ENCODE peak calls at places on chromosomes 5 and 9, in ten cellular contexts. M is dorsolateral prefrontal cortex; Q is neural progenitor cell; X is foreskin fibroblast; G is effector memory CD4-positive, alpha-beta T cell; P is coronary artery; I is thyroid gland; F is endothelial cell of umbilical vein; O is IMR-90; B is heart left ventricle. S is an unnamed sample.

GRCh38 chr5:167582263-167582662 is 709.2 kb upstream of the WWC1 start:
- DNase-seq in M (no peak), Q (no peak), X (peak), G (no peak), P (no peak), I (no peak), F (no peak), O (peak), B (no peak), S (no peak)

GRCh38 chr9:133589454-133590227 is 19.5 kb downstream of the FAM163B start:
- DNase-seq in M (no peak), Q (peak), X (no peak), G (peak), P (no peak), I (no peak), F (no peak), O (no peak), B (peak), S (no peak)

GRCh38 chr9:8186553-8186952 is 387.0 kb upstream of the DMAC1 start:
- DNase-seq in M (no peak), Q (no peak), X (no peak), G (no peak), P (no peak), I (no peak), F (no peak), O (no peak), B (no peak), S (no peak)

GRCh38 chr9:108634669-108635462 is 220.9 kb downstream of the ACTL7B start:
- DNase-seq in M (no peak), Q (no peak), X (no peak), G (no peak), P (no peak), I (no peak), F (no peak), O (no peak), B (no peak), S (no peak)

GRCh38 chr5:172793577-172794488 is 22.8 kb upstream of the DUSP1 start:
- DNase-seq in M (no peak), Q (no peak), X (peak), G (no peak), P (no peak), I (no peak), F (no peak), O (peak), B (no peak), S (no peak)

GRCh38 chr9:123438321-123438720 is 82.3 kb downstream of the CRB2 start:
- DNase-seq in M (no peak), Q (peak), X (no peak), G (no peak), P (no peak), I (no peak), F (peak), O (peak), B (no peak), S (no peak)

GRCh38 chr9:84230355-84231136 is 110.0 kb downstream of the SLC28A3 start:
- DNase-seq in M (no peak), Q (no peak), X (peak), G (no peak), P (no peak), I (peak), F (no peak), O (peak), B (no peak), S (no peak)

GRCh38 chr9:80359941-80360881 is 788.4 kb downstream of the TLE4 start:
- DNase-seq in M (no peak), Q (no peak), X (no peak), G (no peak), P (no peak), I (no peak), F (no peak), O (no peak), B (no peak), S (no peak)

GRCh38 chr5:160359816-160360215 is 10.6 kb downstream of the C1QTNF2 start:
- DNase-seq in M (no peak), Q (no peak), X (no peak), G (no peak), P (no peak), I (peak), F (no peak), O (no peak), B (no peak), S (no peak)

GRCh38 chr5:170313344-170313743 is 15.8 kb upstream of the LCP2 start:
- DNase-seq in M (no peak), Q (no peak), X (no peak), G (no peak), P (no peak), I (no peak), F (no peak), O (no peak), B (no peak), S (no peak)

GRCh38 chr5:91224459-91224858 is 158.7 kb downstream of the ARRDC3 start:
- DNase-seq in M (no peak), Q (no peak), X (peak), G (no peak), P (no peak), I (no peak), F (no peak), O (peak), B (no peak), S (no peak)

GRCh38 chr5:148961261-148962199 is 101.3 kb downstream of the SH3TC2 start:
- DNase-seq in M (no peak), Q (no peak), X (no peak), G (no peak), P (no peak), I (no peak), F (peak), O (peak), B (no peak), S (no peak)

GRCh38 chr5:143577554-143577953 is 174.1 kb upstream of the NR3C1 start:
- DNase-seq in M (no peak), Q (peak), X (no peak), G (no peak), P (no peak), I (no peak), F (no peak), O (no peak), B (no peak), S (no peak)

GRCh38 chr9:110828148-110828730 is 159.6 kb downstream of the MUSK start:
- DNase-seq in M (peak), Q (peak), X (peak), G (no peak), P (no peak), I (no peak), F (no peak), O (peak), B (peak), S (no peak)

GRCh38 chr9:126605792-126606482 is 7.8 kb upstream of the LMX1B start:
- DNase-seq in M (no peak), Q (no peak), X (no peak), G (no peak), P (no peak), I (no peak), F (no peak), O (no peak), B (no peak), S (peak)

GRCh38 chr5:124315746-124316415 is 430.6 kb downstream of the ZNF608 start:
- DNase-seq in M (no peak), Q (no peak), X (peak), G (no peak), P (no peak), I (no peak), F (no peak), O (peak), B (no peak), S (no peak)

GRCh38 chr5:171531638-171532037 is 112.2 kb downstream of the FGF18 start:
- DNase-seq in M (no peak), Q (no peak), X (no peak), G (no peak), P (no peak), I (no peak), F (no peak), O (no peak), B (no peak), S (no peak)

GRCh38 chr9:3908731-3909130 is 382.9 kb upstream of the RFX3 start:
- DNase-seq in M (no peak), Q (no peak), X (peak), G (no peak), P (no peak), I (no peak), F (no peak), O (no peak), B (no peak), S (no peak)
- H3K4me3 ChIP-seq in M (no peak), Q (no peak), X (no peak), G (no peak), P (no peak), I (no peak), F (no peak), O (no peak), B (no peak), S (no peak)

GRCh38 chr9:23740531-23740930 is 85.5 kb downstream of the ELAVL2 start:
- DNase-seq in M (no peak), Q (no peak), X (no peak), G (no peak), P (no peak), I (no peak), F (no peak), O (no peak), B (no peak), S (no peak)
- H3K4me3 ChIP-seq in M (no peak), Q (no peak), X (no peak), G (no peak), P (no peak), I (no peak), F (no peak), O (no peak), B (no peak), S (no peak)

GRCh38 chr5:181114844-181115778 is 15.9 kb downstream of the OR2V1 start:
- DNase-seq in M (no peak), Q (peak), X (peak), G (no peak), P (no peak), I (peak), F (peak), O (peak), B (no peak), S (no peak)
- H3K4me3 ChIP-seq in M (no peak), Q (peak), X (peak), G (no peak), P (no peak), I (no peak), F (no peak), O (peak), B (no peak), S (no peak)

GRCh38 chr5:55994502-55994997 is at the start of gene IL6ST:
- DNase-seq in M (no peak), Q (no peak), X (peak), G (peak), P (peak), I (no peak), F (peak), O (peak), B (no peak), S (peak)

GRCh38 chr5:55989860-55990259 is 4.9 kb downstream of the IL6ST start:
- DNase-seq in M (no peak), Q (no peak), X (no peak), G (no peak), P (no peak), I (no peak), F (no peak), O (no peak), B (no peak), S (no peak)

GRCh38 chr5:55993628-55994501 is 898 bp downstream of the IL6ST start:
- DNase-seq in M (no peak), Q (no peak), X (no peak), G (no peak), P (no peak), I (no peak), F (peak), O (no peak), B (no peak), S (no peak)

GRCh38 chr5:55993013-55993412 is 1.8 kb downstream of the IL6ST start:
- DNase-seq in M (no peak), Q (peak), X (peak), G (no peak), P (no peak), I (no peak), F (peak), O (peak), B (no peak), S (no peak)

GRCh38 chr5:55991768-55992486 is 2.8 kb downstream of the IL6ST start:
- DNase-seq in M (no peak), Q (no peak), X (no peak), G (no peak), P (no peak), I (no peak), F (peak), O (no peak), B (no peak), S (no peak)
- H3K4me3 ChIP-seq in M (peak), Q (no peak), X (peak), G (peak), P (peak), I (no peak), F (peak), O (peak), B (peak), S (peak)

S was measured in Peyer's patch.